ENCODE peak calls at places on chromosomes 4 and X, in seven cellular contexts. One of them, this sample, is unnamed.

GRCh38 chr4:153413827-153414226 is 52.3 kb upstream of the TMEM131L start:
- DNase-seq in tibial nerve: no peak
- DNase-seq in GM23248: no peak
- DNase-seq in suprapubic skin: no peak
- DNase-seq in body of pancreas: no peak
- DNase-seq in astrocyte: no peak
- DNase-seq in endothelial cell of umbilical vein: no peak
- DNase-seq in this sample: no peak

GRCh38 chrX:118698516-118699247 is 28.7 kb upstream of the IL13RA1 start:
- DNase-seq in tibial nerve: no peak
- DNase-seq in GM23248: peak
- DNase-seq in suprapubic skin: no peak
- DNase-seq in body of pancreas: no peak
- DNase-seq in astrocyte: no peak
- DNase-seq in endothelial cell of umbilical vein: peak
- DNase-seq in this sample: no peak

GRCh38 chr4:29970626-29971025 is 749.5 kb upstream of the PCDH7 start:
- DNase-seq in tibial nerve: no peak
- DNase-seq in GM23248: no peak
- DNase-seq in suprapubic skin: no peak
- DNase-seq in body of pancreas: no peak
- DNase-seq in astrocyte: no peak
- DNase-seq in endothelial cell of umbilical vein: peak
- DNase-seq in this sample: no peak

GRCh38 chr4:159946983-159947645 is 844.2 kb downstream of the RAPGEF2 start:
- DNase-seq in tibial nerve: peak
- DNase-seq in GM23248: peak
- DNase-seq in suprapubic skin: no peak
- DNase-seq in body of pancreas: no peak
- DNase-seq in astrocyte: peak
- DNase-seq in endothelial cell of umbilical vein: peak
- DNase-seq in this sample: no peak

GRCh38 chrX:21656587-21657317 is 1.4 kb downstream of the KLHL34 start:
- DNase-seq in tibial nerve: no peak
- DNase-seq in GM23248: no peak
- DNase-seq in suprapubic skin: no peak
- DNase-seq in body of pancreas: no peak
- DNase-seq in astrocyte: no peak
- DNase-seq in endothelial cell of umbilical vein: no peak
- DNase-seq in this sample: no peak

GRCh38 chr4:13193662-13194061 is 290.5 kb downstream of the RAB28 start:
- DNase-seq in tibial nerve: no peak
- DNase-seq in GM23248: no peak
- DNase-seq in suprapubic skin: no peak
- DNase-seq in body of pancreas: no peak
- DNase-seq in astrocyte: no peak
- DNase-seq in endothelial cell of umbilical vein: no peak
- DNase-seq in this sample: no peak

GRCh38 chrX:18206657-18207056 is 14.0 kb downstream of the BEND2 start:
- DNase-seq in tibial nerve: no peak
- DNase-seq in GM23248: no peak
- DNase-seq in suprapubic skin: no peak
- DNase-seq in body of pancreas: no peak
- DNase-seq in astrocyte: no peak
- DNase-seq in endothelial cell of umbilical vein: no peak
- DNase-seq in this sample: no peak

GRCh38 chr4:19774690-19775256 is 476.9 kb upstream of the SLIT2 start:
- DNase-seq in tibial nerve: no peak
- DNase-seq in GM23248: no peak
- DNase-seq in suprapubic skin: no peak
- DNase-seq in body of pancreas: no peak
- DNase-seq in astrocyte: no peak
- DNase-seq in endothelial cell of umbilical vein: no peak
- DNase-seq in this sample: no peak

GRCh38 chrX:41923925-41924693 is 755 bp upstream of the CASK start:
- DNase-seq in tibial nerve: peak
- DNase-seq in GM23248: peak
- DNase-seq in suprapubic skin: no peak
- DNase-seq in body of pancreas: peak
- DNase-seq in astrocyte: peak
- DNase-seq in endothelial cell of umbilical vein: peak
- DNase-seq in this sample: no peak

GRCh38 chr4:58514299-58514698 is 1404.1 kb upstream of the IGFBP7 start:
- DNase-seq in tibial nerve: no peak
- DNase-seq in GM23248: no peak
- DNase-seq in suprapubic skin: no peak
- DNase-seq in body of pancreas: no peak
- DNase-seq in astrocyte: no peak
- DNase-seq in endothelial cell of umbilical vein: no peak
- DNase-seq in this sample: no peak

GRCh38 chrX:39721570-39722279 is 376.0 kb downstream of the BCOR start:
- DNase-seq in tibial nerve: no peak
- DNase-seq in GM23248: peak
- DNase-seq in suprapubic skin: no peak
- DNase-seq in body of pancreas: peak
- DNase-seq in astrocyte: peak
- DNase-seq in endothelial cell of umbilical vein: peak
- DNase-seq in this sample: no peak

GRCh38 chrX:40411350-40412111 is 169.2 kb upstream of the ATP6AP2 start:
- DNase-seq in tibial nerve: no peak
- DNase-seq in GM23248: no peak
- DNase-seq in suprapubic skin: no peak
- DNase-seq in body of pancreas: no peak
- DNase-seq in astrocyte: no peak
- DNase-seq in endothelial cell of umbilical vein: no peak
- DNase-seq in this sample: no peak

GRCh38 chr4:75723117-75723801 is 1.1 kb upstream of the USO1 start:
- DNase-seq in tibial nerve: no peak
- DNase-seq in GM23248: peak
- DNase-seq in suprapubic skin: no peak
- DNase-seq in body of pancreas: peak
- DNase-seq in astrocyte: peak
- DNase-seq in endothelial cell of umbilical vein: peak
- DNase-seq in this sample: no peak

GRCh38 chrX:1676866-1677265 is 62.0 kb downstream of the ASMT start:
- DNase-seq in tibial nerve: no peak
- DNase-seq in GM23248: no peak
- DNase-seq in suprapubic skin: peak
- DNase-seq in body of pancreas: no peak
- DNase-seq in astrocyte: no peak
- DNase-seq in endothelial cell of umbilical vein: no peak
- DNase-seq in this sample: no peak

GRCh38 chr4:124111922-124112321 is 600.6 kb downstream of the ANKRD50 start:
- DNase-seq in tibial nerve: peak
- DNase-seq in GM23248: peak
- DNase-seq in suprapubic skin: no peak
- DNase-seq in body of pancreas: no peak
- DNase-seq in astrocyte: peak
- DNase-seq in endothelial cell of umbilical vein: peak
- DNase-seq in this sample: no peak

GRCh38 chr4:98565646-98566403 is 92.6 kb downstream of the TSPAN5 start:
- DNase-seq in tibial nerve: no peak
- DNase-seq in GM23248: no peak
- DNase-seq in suprapubic skin: no peak
- DNase-seq in body of pancreas: no peak
- DNase-seq in astrocyte: no peak
- DNase-seq in endothelial cell of umbilical vein: no peak
- DNase-seq in this sample: no peak

GRCh38 chr4:41656572-41657301 is 91.8 kb downstream of the PHOX2B start:
- DNase-seq in tibial nerve: no peak
- DNase-seq in GM23248: no peak
- DNase-seq in suprapubic skin: no peak
- DNase-seq in body of pancreas: no peak
- DNase-seq in astrocyte: no peak
- DNase-seq in endothelial cell of umbilical vein: no peak
- DNase-seq in this sample: no peak

GRCh38 chr4:168710353-168710946 is 213.6 kb downstream of the PALLD start:
- DNase-seq in tibial nerve: peak
- DNase-seq in GM23248: peak
- DNase-seq in suprapubic skin: no peak
- DNase-seq in body of pancreas: peak
- DNase-seq in astrocyte: peak
- DNase-seq in endothelial cell of umbilical vein: peak
- DNase-seq in this sample: no peak

GRCh38 chrX:66050140-66050569 is 10.3 kb upstream of the VSIG4 start:
- DNase-seq in tibial nerve: no peak
- DNase-seq in GM23248: no peak
- DNase-seq in suprapubic skin: no peak
- DNase-seq in body of pancreas: no peak
- DNase-seq in astrocyte: no peak
- DNase-seq in endothelial cell of umbilical vein: no peak
- DNase-seq in this sample: no peak

GRCh38 chr4:105088110-105088879 is 58.4 kb upstream of the TET2 start:
- DNase-seq in tibial nerve: peak
- DNase-seq in GM23248: peak
- DNase-seq in suprapubic skin: no peak
- DNase-seq in body of pancreas: no peak
- DNase-seq in astrocyte: peak
- DNase-seq in endothelial cell of umbilical vein: peak
- DNase-seq in this sample: no peak

GRCh38 chr4:31647776-31648175 is 927.6 kb downstream of the PCDH7 start:
- DNase-seq in tibial nerve: no peak
- DNase-seq in GM23248: no peak
- DNase-seq in suprapubic skin: no peak
- DNase-seq in body of pancreas: no peak
- DNase-seq in astrocyte: no peak
- DNase-seq in endothelial cell of umbilical vein: no peak
- DNase-seq in this sample: no peak

GRCh38 chrX:102720237-102721168 is at the start of gene GPRASP3:
- DNase-seq in tibial nerve: peak
- DNase-seq in GM23248: peak
- DNase-seq in suprapubic skin: peak
- DNase-seq in body of pancreas: peak
- DNase-seq in astrocyte: peak
- DNase-seq in endothelial cell of umbilical vein: peak
- DNase-seq in this sample: peak
- H3K4me3 ChIP-seq in tibial nerve: peak
- H3K4me3 ChIP-seq in GM23248: peak
- H3K4me3 ChIP-seq in suprapubic skin: peak
- H3K4me3 ChIP-seq in body of pancreas: peak
- H3K4me3 ChIP-seq in astrocyte: peak
- H3K4me3 ChIP-seq in endothelial cell of umbilical vein: peak
- H3K4me3 ChIP-seq in this sample: peak

DNA sequence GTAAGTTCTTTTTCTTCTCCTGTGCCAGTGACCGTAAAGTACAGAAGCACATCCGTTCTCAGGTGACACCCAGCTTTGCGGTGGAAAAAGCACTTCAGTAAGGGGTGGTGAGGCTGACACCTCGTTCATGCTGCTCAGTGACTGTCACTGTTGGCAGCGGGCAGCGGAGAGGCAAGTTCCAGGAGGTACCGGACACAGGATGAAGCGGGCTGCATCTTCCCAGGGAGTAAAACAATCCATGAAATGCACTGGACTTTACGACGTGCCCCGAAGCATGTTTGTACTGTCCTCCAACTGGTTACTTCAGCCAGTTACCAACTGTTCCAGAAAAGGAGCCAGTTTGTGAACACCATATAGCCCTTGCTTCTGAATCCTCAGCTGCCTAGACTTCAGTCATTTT is 110.7 kb downstream of the ZNF827 start:
- DNase-seq in tibial nerve: no peak
- DNase-seq in GM23248: no peak
- DNase-seq in suprapubic skin: no peak
- DNase-seq in body of pancreas: no peak
- DNase-seq in astrocyte: no peak
- DNase-seq in endothelial cell of umbilical vein: no peak
- DNase-seq in this sample: no peak
- H3K27ac ChIP-seq in tibial nerve: no peak
- H3K27ac ChIP-seq in GM23248: no peak
- H3K27ac ChIP-seq in suprapubic skin: no peak
- H3K27ac ChIP-seq in body of pancreas: no peak
- H3K27ac ChIP-seq in astrocyte: no peak
- H3K27ac ChIP-seq in endothelial cell of umbilical vein: no peak
- H3K27ac ChIP-seq in this sample: no peak

DNA sequence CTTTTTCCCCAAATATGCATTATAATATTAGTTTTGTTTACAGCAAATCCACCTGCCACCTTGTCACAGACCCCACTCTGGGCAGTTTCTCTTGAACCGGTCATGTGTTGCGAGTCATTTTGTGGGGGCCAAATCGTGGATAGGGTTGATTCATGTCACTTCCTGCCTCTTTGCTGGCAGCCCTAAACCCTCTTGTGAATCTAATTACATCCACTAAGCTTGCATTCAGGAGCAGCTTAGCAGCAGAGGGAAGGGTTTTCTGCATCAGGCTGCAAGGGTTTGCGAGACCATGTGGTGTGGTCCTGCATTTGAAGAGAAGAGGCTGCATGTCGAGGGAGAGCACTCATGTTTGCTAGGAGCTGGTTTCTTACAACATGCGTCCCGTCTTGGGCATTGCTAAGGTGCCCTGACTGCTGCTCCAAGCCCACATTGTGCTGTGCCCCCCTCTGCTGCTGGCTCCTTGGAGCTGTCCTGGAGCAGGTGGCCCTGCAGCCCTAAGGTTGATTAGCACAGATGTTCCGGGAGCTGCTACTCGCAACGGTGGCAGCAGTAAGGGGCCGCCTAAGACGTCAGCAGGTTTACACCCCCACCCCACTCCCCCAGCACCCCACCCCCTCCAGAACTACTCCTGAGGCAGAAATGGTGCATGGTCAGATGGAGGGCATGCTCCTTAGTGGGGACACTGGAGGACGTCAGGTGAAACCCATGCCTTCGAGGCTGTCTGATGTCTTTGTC is 88.8 kb upstream of the CLDN34 start:
- DNase-seq in tibial nerve: no peak
- DNase-seq in GM23248: no peak
- DNase-seq in suprapubic skin: no peak
- DNase-seq in body of pancreas: no peak
- DNase-seq in astrocyte: no peak
- DNase-seq in endothelial cell of umbilical vein: peak
- DNase-seq in this sample: no peak
- H3K4me3 ChIP-seq in tibial nerve: no peak
- H3K4me3 ChIP-seq in GM23248: no peak
- H3K4me3 ChIP-seq in suprapubic skin: no peak
- H3K4me3 ChIP-seq in body of pancreas: no peak
- H3K4me3 ChIP-seq in astrocyte: no peak
- H3K4me3 ChIP-seq in endothelial cell of umbilical vein: no peak
- H3K4me3 ChIP-seq in this sample: no peak

GRCh38 chr4:54942735-54943134 is 182.7 kb downstream of the KDR start:
- DNase-seq in tibial nerve: no peak
- DNase-seq in GM23248: no peak
- DNase-seq in suprapubic skin: no peak
- DNase-seq in body of pancreas: no peak
- DNase-seq in astrocyte: no peak
- DNase-seq in endothelial cell of umbilical vein: peak
- DNase-seq in this sample: no peak

GRCh38 chr4:54937501-54937900 is 187.9 kb downstream of the KDR start:
- DNase-seq in tibial nerve: no peak
- DNase-seq in GM23248: no peak
- DNase-seq in suprapubic skin: no peak
- DNase-seq in body of pancreas: no peak
- DNase-seq in astrocyte: no peak
- DNase-seq in endothelial cell of umbilical vein: peak
- DNase-seq in this sample: no peak

GRCh38 chr4:54945838-54946237 is 179.6 kb downstream of the KDR start:
- DNase-seq in tibial nerve: no peak
- DNase-seq in GM23248: no peak
- DNase-seq in suprapubic skin: no peak
- DNase-seq in body of pancreas: no peak
- DNase-seq in astrocyte: no peak
- DNase-seq in endothelial cell of umbilical vein: peak
- DNase-seq in this sample: no peak

GRCh38 chr4:54941994-54942552 is 183.3 kb downstream of the KDR start:
- DNase-seq in tibial nerve: no peak
- DNase-seq in GM23248: no peak
- DNase-seq in suprapubic skin: no peak
- DNase-seq in body of pancreas: no peak
- DNase-seq in astrocyte: no peak
- DNase-seq in endothelial cell of umbilical vein: peak
- DNase-seq in this sample: no peak

GRCh38 chr4:54940996-54941395 is 184.4 kb downstream of the KDR start:
- DNase-seq in tibial nerve: no peak
- DNase-seq in GM23248: no peak
- DNase-seq in suprapubic skin: no peak
- DNase-seq in body of pancreas: no peak
- DNase-seq in astrocyte: no peak
- DNase-seq in endothelial cell of umbilical vein: no peak
- DNase-seq in this sample: no peak
- H3K27ac ChIP-seq in tibial nerve: no peak
- H3K27ac ChIP-seq in GM23248: no peak
- H3K27ac ChIP-seq in suprapubic skin: no peak
- H3K27ac ChIP-seq in body of pancreas: no peak
- H3K27ac ChIP-seq in astrocyte: no peak
- H3K27ac ChIP-seq in endothelial cell of umbilical vein: peak
- H3K27ac ChIP-seq in this sample: no peak

This sample was measured in CD8-positive, alpha-beta memory T cell.